ENCODE peak calls at places on chromosomes 13 and 19, in five cellular contexts. U, J, T, S and E are unnamed samples.

GRCh38 chr13:34161829-34162544 is 344.0 kb downstream of the RFC3 start:
- DNase-seq in U (no peak), S (no peak), J (no peak), T (no peak), E (peak)

GRCh38 chr13:66794340-66795031 is 435.6 kb downstream of the PCDH9 start:
- DNase-seq in J (no peak), T (no peak), S (no peak), U (peak), E (no peak)

GRCh38 chr13:24629320-24629719 is 50.9 kb upstream of the ATP12A start:
- DNase-seq in U (no peak), S (no peak), T (no peak), J (no peak), E (no peak)

GRCh38 chr19:34979819-34980640 is 16.0 kb upstream of the ZNF792 start:
- DNase-seq in U (no peak), S (no peak), T (no peak), J (no peak), E (no peak)

GRCh38 chr19:38551450-38551813 is 66.3 kb downstream of the MAP4K1 start:
- DNase-seq in J (no peak), U (no peak), S (no peak), T (peak), E (no peak)

GRCh38 chr13:21541980-21542379 is 62.0 kb downstream of the MICU2 start:
- DNase-seq in S (no peak), U (no peak), J (no peak), T (no peak), E (no peak)

GRCh38 chr13:23516706-23517105 is 53.5 kb upstream of the TNFRSF19 start:
- DNase-seq in J (no peak), U (no peak), S (no peak), T (no peak), E (peak)

GRCh38 chr19:3006075-3006767 is 22.9 kb downstream of the TLE2 start:
- DNase-seq in J (no peak), T (no peak), U (no peak), S (no peak), E (no peak)

GRCh38 chr19:46546194-46546896 is 50.7 kb upstream of the PNMA8B start:
- DNase-seq in J (no peak), T (peak), S (peak), U (no peak), E (no peak)

GRCh38 chr13:30464496-30465351 is 1.0 kb downstream of the HMGB1 start:
- DNase-seq in J (peak), S (peak), T (peak), U (peak), E (peak)